ENCODE peak calls at places on chromosomes 11 and 22, in ten cellular contexts. One of them, this sample, is unnamed.

GRCh38 chr11:73359341-73359740 is 16.9 kb upstream of the RELT start:
- DNase-seq in NCI-H1694 treated with DMSO at 0.1 percent for 48 hours: no peak
- DNase-seq in naive thymus-derived CD4-positive, alpha-beta T cell: no peak
- DNase-seq in kidney: peak
- DNase-seq in HTR-8/SVneo: no peak
- DNase-seq in iPS DF 19.7: no peak
- DNase-seq in foreskin melanocyte: no peak
- DNase-seq in neural progenitor cell: no peak
- DNase-seq in astrocyte of the spinal cord: no peak
- DNase-seq in cardiac fibroblast: peak
- DNase-seq in this sample: no peak

GRCh38 chr11:19868871-19869270 is 156.2 kb downstream of the NAV2 start:
- DNase-seq in naive thymus-derived CD4-positive, alpha-beta T cell: no peak
- DNase-seq in HTR-8/SVneo: no peak
- DNase-seq in NCI-H1694 treated with DMSO at 0.1 percent for 48 hours: no peak
- DNase-seq in iPS DF 19.7: no peak
- DNase-seq in cardiac fibroblast: peak
- DNase-seq in foreskin melanocyte: no peak
- DNase-seq in astrocyte of the spinal cord: peak
- DNase-seq in neural progenitor cell: no peak
- DNase-seq in kidney: no peak
- DNase-seq in this sample: no peak

GRCh38 chr22:32958021-32958420 is 100.2 kb downstream of the SYN3 start:
- DNase-seq in NCI-H1694 treated with DMSO at 0.1 percent for 48 hours: no peak
- DNase-seq in cardiac fibroblast: no peak
- DNase-seq in kidney: no peak
- DNase-seq in astrocyte of the spinal cord: no peak
- DNase-seq in iPS DF 19.7: no peak
- DNase-seq in HTR-8/SVneo: no peak
- DNase-seq in foreskin melanocyte: no peak
- DNase-seq in naive thymus-derived CD4-positive, alpha-beta T cell: no peak
- DNase-seq in neural progenitor cell: peak
- DNase-seq in this sample: no peak

GRCh38 chr11:69772646-69773045 is 2.5 kb downstream of the FGF4 start:
- DNase-seq in cardiac fibroblast: no peak
- DNase-seq in foreskin melanocyte: no peak
- DNase-seq in astrocyte of the spinal cord: no peak
- DNase-seq in naive thymus-derived CD4-positive, alpha-beta T cell: no peak
- DNase-seq in HTR-8/SVneo: no peak
- DNase-seq in iPS DF 19.7: no peak
- DNase-seq in kidney: no peak
- DNase-seq in neural progenitor cell: no peak
- DNase-seq in NCI-H1694 treated with DMSO at 0.1 percent for 48 hours: no peak
- DNase-seq in this sample: no peak

GRCh38 chr11:68574308-68574707 is 110.0 kb upstream of the GAL start:
- DNase-seq in iPS DF 19.7: no peak
- DNase-seq in foreskin melanocyte: no peak
- DNase-seq in cardiac fibroblast: peak
- DNase-seq in NCI-H1694 treated with DMSO at 0.1 percent for 48 hours: no peak
- DNase-seq in neural progenitor cell: no peak
- DNase-seq in astrocyte of the spinal cord: peak
- DNase-seq in kidney: no peak
- DNase-seq in HTR-8/SVneo: no peak
- DNase-seq in naive thymus-derived CD4-positive, alpha-beta T cell: no peak
- DNase-seq in this sample: no peak

GRCh38 chr22:50018608-50019291 is 6.2 kb upstream of the IL17REL start:
- DNase-seq in cardiac fibroblast: no peak
- DNase-seq in neural progenitor cell: no peak
- DNase-seq in astrocyte of the spinal cord: no peak
- DNase-seq in NCI-H1694 treated with DMSO at 0.1 percent for 48 hours: no peak
- DNase-seq in iPS DF 19.7: no peak
- DNase-seq in kidney: no peak
- DNase-seq in HTR-8/SVneo: no peak
- DNase-seq in foreskin melanocyte: no peak
- DNase-seq in naive thymus-derived CD4-positive, alpha-beta T cell: no peak
- DNase-seq in this sample: peak

GRCh38 chr11:64534950-64535349 is 56.1 kb upstream of the SLC22A12 start:
- DNase-seq in neural progenitor cell: no peak
- DNase-seq in HTR-8/SVneo: no peak
- DNase-seq in kidney: peak
- DNase-seq in cardiac fibroblast: no peak
- DNase-seq in foreskin melanocyte: no peak
- DNase-seq in iPS DF 19.7: no peak
- DNase-seq in NCI-H1694 treated with DMSO at 0.1 percent for 48 hours: no peak
- DNase-seq in astrocyte of the spinal cord: no peak
- DNase-seq in naive thymus-derived CD4-positive, alpha-beta T cell: no peak
- DNase-seq in this sample: peak

GRCh38 chr22:25076281-25076680 is 123.4 kb upstream of the CRYBB3 start:
- DNase-seq in NCI-H1694 treated with DMSO at 0.1 percent for 48 hours: no peak
- DNase-seq in neural progenitor cell: no peak
- DNase-seq in foreskin melanocyte: no peak
- DNase-seq in naive thymus-derived CD4-positive, alpha-beta T cell: no peak
- DNase-seq in cardiac fibroblast: no peak
- DNase-seq in astrocyte of the spinal cord: no peak
- DNase-seq in iPS DF 19.7: no peak
- DNase-seq in kidney: no peak
- DNase-seq in HTR-8/SVneo: no peak
- DNase-seq in this sample: no peak

GRCh38 chr22:32255217-32255616 is at the start of gene SLC5A4:
- DNase-seq in astrocyte of the spinal cord: no peak
- DNase-seq in NCI-H1694 treated with DMSO at 0.1 percent for 48 hours: no peak
- DNase-seq in iPS DF 19.7: no peak
- DNase-seq in foreskin melanocyte: no peak
- DNase-seq in neural progenitor cell: no peak
- DNase-seq in cardiac fibroblast: no peak
- DNase-seq in naive thymus-derived CD4-positive, alpha-beta T cell: no peak
- DNase-seq in kidney: no peak
- DNase-seq in HTR-8/SVneo: no peak
- DNase-seq in this sample: peak

GRCh38 chr11:11157201-11157600 is 195.8 kb downstream of the CSNK2A3 start:
- DNase-seq in iPS DF 19.7: peak
- DNase-seq in kidney: no peak
- DNase-seq in cardiac fibroblast: peak
- DNase-seq in neural progenitor cell: peak
- DNase-seq in HTR-8/SVneo: peak
- DNase-seq in astrocyte of the spinal cord: peak
- DNase-seq in foreskin melanocyte: no peak
- DNase-seq in naive thymus-derived CD4-positive, alpha-beta T cell: peak
- DNase-seq in NCI-H1694 treated with DMSO at 0.1 percent for 48 hours: peak
- DNase-seq in this sample: no peak

GRCh38 chr22:49008682-49009235 is 818.9 kb downstream of the BRD1 start:
- DNase-seq in neural progenitor cell: no peak
- DNase-seq in cardiac fibroblast: no peak
- DNase-seq in naive thymus-derived CD4-positive, alpha-beta T cell: no peak
- DNase-seq in foreskin melanocyte: no peak
- DNase-seq in NCI-H1694 treated with DMSO at 0.1 percent for 48 hours: no peak
- DNase-seq in astrocyte of the spinal cord: no peak
- DNase-seq in HTR-8/SVneo: no peak
- DNase-seq in kidney: peak
- DNase-seq in iPS DF 19.7: no peak
- DNase-seq in this sample: no peak

GRCh38 chr22:30266445-30267381 is at the start of gene OSM:
- DNase-seq in kidney: peak
- DNase-seq in neural progenitor cell: no peak
- DNase-seq in HTR-8/SVneo: no peak
- DNase-seq in NCI-H1694 treated with DMSO at 0.1 percent for 48 hours: no peak
- DNase-seq in foreskin melanocyte: no peak
- DNase-seq in astrocyte of the spinal cord: no peak
- DNase-seq in iPS DF 19.7: no peak
- DNase-seq in cardiac fibroblast: no peak
- DNase-seq in naive thymus-derived CD4-positive, alpha-beta T cell: peak
- DNase-seq in this sample: peak

GRCh38 chr11:106691807-106692365 is 326.4 kb downstream of the GUCY1A2 start:
- DNase-seq in foreskin melanocyte: no peak
- DNase-seq in cardiac fibroblast: no peak
- DNase-seq in neural progenitor cell: no peak
- DNase-seq in kidney: no peak
- DNase-seq in astrocyte of the spinal cord: no peak
- DNase-seq in naive thymus-derived CD4-positive, alpha-beta T cell: no peak
- DNase-seq in HTR-8/SVneo: no peak
- DNase-seq in iPS DF 19.7: no peak
- DNase-seq in NCI-H1694 treated with DMSO at 0.1 percent for 48 hours: no peak
- DNase-seq in this sample: no peak

GRCh38 chr11:66150140-66150539 is 80.1 kb downstream of the PACS1 start:
- DNase-seq in iPS DF 19.7: no peak
- DNase-seq in astrocyte of the spinal cord: no peak
- DNase-seq in HTR-8/SVneo: no peak
- DNase-seq in neural progenitor cell: no peak
- DNase-seq in NCI-H1694 treated with DMSO at 0.1 percent for 48 hours: no peak
- DNase-seq in naive thymus-derived CD4-positive, alpha-beta T cell: no peak
- DNase-seq in foreskin melanocyte: peak
- DNase-seq in cardiac fibroblast: peak
- DNase-seq in kidney: no peak
- DNase-seq in this sample: no peak

GRCh38 chr11:3609416-3610265 is 32.2 kb downstream of the ART5 start:
- DNase-seq in naive thymus-derived CD4-positive, alpha-beta T cell: no peak
- DNase-seq in iPS DF 19.7: peak
- DNase-seq in NCI-H1694 treated with DMSO at 0.1 percent for 48 hours: peak
- DNase-seq in astrocyte of the spinal cord: peak
- DNase-seq in neural progenitor cell: peak
- DNase-seq in HTR-8/SVneo: peak
- DNase-seq in cardiac fibroblast: peak
- DNase-seq in foreskin melanocyte: peak
- DNase-seq in kidney: no peak
- DNase-seq in this sample: no peak

GRCh38 chr11:95517453-95517852 is 272.1 kb downstream of the FAM76B start:
- DNase-seq in kidney: no peak
- DNase-seq in iPS DF 19.7: no peak
- DNase-seq in NCI-H1694 treated with DMSO at 0.1 percent for 48 hours: no peak
- DNase-seq in foreskin melanocyte: no peak
- DNase-seq in astrocyte of the spinal cord: no peak
- DNase-seq in cardiac fibroblast: no peak
- DNase-seq in neural progenitor cell: no peak
- DNase-seq in HTR-8/SVneo: no peak
- DNase-seq in naive thymus-derived CD4-positive, alpha-beta T cell: no peak
- DNase-seq in this sample: no peak

GRCh38 chr22:26553056-26553752 is 36.7 kb downstream of the TPST2 start:
- DNase-seq in cardiac fibroblast: peak
- DNase-seq in foreskin melanocyte: peak
- DNase-seq in naive thymus-derived CD4-positive, alpha-beta T cell: no peak
- DNase-seq in HTR-8/SVneo: peak
- DNase-seq in neural progenitor cell: no peak
- DNase-seq in NCI-H1694 treated with DMSO at 0.1 percent for 48 hours: no peak
- DNase-seq in astrocyte of the spinal cord: peak
- DNase-seq in iPS DF 19.7: no peak
- DNase-seq in kidney: no peak
- DNase-seq in this sample: no peak

GRCh38 chr11:117823294-117823940 is 1.1 kb downstream of the FXYD2 start:
- DNase-seq in cardiac fibroblast: no peak
- DNase-seq in iPS DF 19.7: no peak
- DNase-seq in naive thymus-derived CD4-positive, alpha-beta T cell: peak
- DNase-seq in NCI-H1694 treated with DMSO at 0.1 percent for 48 hours: no peak
- DNase-seq in neural progenitor cell: peak
- DNase-seq in kidney: peak
- DNase-seq in foreskin melanocyte: no peak
- DNase-seq in HTR-8/SVneo: no peak
- DNase-seq in astrocyte of the spinal cord: no peak
- DNase-seq in this sample: peak

GRCh38 chr11:17781221-17781620 is 46.6 kb downstream of the KCNC1 start:
- DNase-seq in naive thymus-derived CD4-positive, alpha-beta T cell: no peak
- DNase-seq in cardiac fibroblast: no peak
- DNase-seq in neural progenitor cell: no peak
- DNase-seq in HTR-8/SVneo: no peak
- DNase-seq in NCI-H1694 treated with DMSO at 0.1 percent for 48 hours: no peak
- DNase-seq in iPS DF 19.7: no peak
- DNase-seq in astrocyte of the spinal cord: no peak
- DNase-seq in foreskin melanocyte: no peak
- DNase-seq in kidney: no peak
- DNase-seq in this sample: no peak

GRCh38 chr11:121645596-121645995 is 192.8 kb upstream of the SORL1-AS1 start:
- DNase-seq in foreskin melanocyte: no peak
- DNase-seq in iPS DF 19.7: no peak
- DNase-seq in naive thymus-derived CD4-positive, alpha-beta T cell: no peak
- DNase-seq in NCI-H1694 treated with DMSO at 0.1 percent for 48 hours: no peak
- DNase-seq in cardiac fibroblast: no peak
- DNase-seq in HTR-8/SVneo: no peak
- DNase-seq in kidney: no peak
- DNase-seq in astrocyte of the spinal cord: no peak
- DNase-seq in neural progenitor cell: no peak
- DNase-seq in this sample: no peak

GRCh38 chr22:36938028-36938425 is 24.6 kb downstream of the CSF2RB start:
- DNase-seq in kidney: peak
- DNase-seq in iPS DF 19.7: no peak
- DNase-seq in HTR-8/SVneo: no peak
- DNase-seq in astrocyte of the spinal cord: no peak
- DNase-seq in naive thymus-derived CD4-positive, alpha-beta T cell: no peak
- DNase-seq in neural progenitor cell: no peak
- DNase-seq in NCI-H1694 treated with DMSO at 0.1 percent for 48 hours: no peak
- DNase-seq in cardiac fibroblast: no peak
- DNase-seq in foreskin melanocyte: no peak
- DNase-seq in this sample: no peak

GRCh38 chr22:21003782-21004181 is 1.9 kb upstream of the THAP7 start:
- DNase-seq in foreskin melanocyte: no peak
- DNase-seq in iPS DF 19.7: no peak
- DNase-seq in neural progenitor cell: no peak
- DNase-seq in naive thymus-derived CD4-positive, alpha-beta T cell: no peak
- DNase-seq in kidney: peak
- DNase-seq in HTR-8/SVneo: no peak
- DNase-seq in cardiac fibroblast: no peak
- DNase-seq in astrocyte of the spinal cord: no peak
- DNase-seq in NCI-H1694 treated with DMSO at 0.1 percent for 48 hours: no peak
- DNase-seq in this sample: no peak

GRCh38 chr22:49768961-49769690 is 58.5 kb downstream of the BRD1 start:
- DNase-seq in astrocyte of the spinal cord: no peak
- DNase-seq in HTR-8/SVneo: no peak
- DNase-seq in neural progenitor cell: no peak
- DNase-seq in kidney: peak
- DNase-seq in NCI-H1694 treated with DMSO at 0.1 percent for 48 hours: no peak
- DNase-seq in naive thymus-derived CD4-positive, alpha-beta T cell: no peak
- DNase-seq in cardiac fibroblast: peak
- DNase-seq in iPS DF 19.7: no peak
- DNase-seq in foreskin melanocyte: peak
- DNase-seq in this sample: peak